ENCODE peak calls at places on chromosome 17, in five cellular contexts. K, M, V, Z and B are unnamed samples.
A peak's percentile ranks its signal among the peaks of the same experiment; 100 is the strongest.

GRCh38 chr17:7843536-7844291 is 9.7 kb downstream of the KDM6B start:
- DNase-seq in K (peak; percentile 69), M (peak; percentile 84), V (no peak), Z (peak; percentile 83), B (peak; percentile 51)

GRCh38 chr17:47925677-47925987 is 15.7 kb upstream of the PNPO start:
- DNase-seq in K (no peak), M (no peak), V (no peak), Z (no peak), B (no peak)

GRCh38 chr17:44830359-44831269 is 527 bp upstream of the GJC1 start:
- DNase-seq in K (no peak), M (peak; percentile 33), V (no peak), Z (no peak), B (no peak)

GRCh38 chr17:30956764-30957374 is 14.0 kb upstream of the RNF135 start:
- DNase-seq in K (no peak), M (no peak), V (no peak), Z (no peak), B (no peak)

GRCh38 chr17:54085020-54085419 is 262.3 kb downstream of the KIF2B start:
- DNase-seq in K (no peak), M (no peak), V (no peak), Z (no peak), B (no peak)

GRCh38 chr17:64150237-64151015 is 20.5 kb upstream of the ERN1 start:
- DNase-seq in K (no peak), M (peak; percentile 73), V (no peak), Z (no peak), B (no peak)

GRCh38 chr17:81239714-81240555 is 817 bp downstream of the NDUFAF8 start:
- DNase-seq in K (no peak), M (peak; percentile 46), V (no peak), Z (no peak), B (no peak)

GRCh38 chr17:12549499-12549901 is 116.2 kb upstream of the MYOCD start:
- DNase-seq in K (no peak), M (no peak), V (no peak), Z (no peak), B (no peak)

GRCh38 chr17:79026345-79027273 is 2.6 kb downstream of the C1QTNF1 start:
- DNase-seq in K (no peak), M (peak; percentile 94), V (no peak), Z (no peak), B (no peak)

GRCh38 chr17:61425682-61426481 is 26.2 kb downstream of the TBX2 start:
- DNase-seq in K (no peak), M (peak; percentile 40), V (no peak), Z (no peak), B (no peak)

GRCh38 chr17:55634702-55635101 is 88.0 kb downstream of the TMEM100 start:
- DNase-seq in K (no peak), M (peak; percentile 53), V (no peak), Z (no peak), B (no peak)

GRCh38 chr17:12591336-12591735 is 74.4 kb upstream of the MYOCD start:
- DNase-seq in K (no peak), M (no peak), V (no peak), Z (peak; percentile 42), B (no peak)

GRCh38 chr17:30230596-30231125 is 4.8 kb downstream of the SLC6A4 start:
- DNase-seq in K (no peak), M (no peak), V (no peak), Z (no peak), B (no peak)

GRCh38 chr17:27552467-27552779 is 78.6 kb upstream of the LGALS9 start:
- DNase-seq in K (no peak), M (peak; percentile 94), V (no peak), Z (no peak), B (no peak)

GRCh38 chr17:29615492-29616299 is 7.0 kb downstream of the CORO6 start:
- DNase-seq in K (peak; percentile 75), M (peak; percentile 62), V (peak; percentile 60), Z (peak; percentile 88), B (peak; percentile 30)